ENCODE peak calls at places on chromosome 11, in seven cellular contexts. W is sigmoid colon, Y is left ventricle myocardium inferior, U is cardiac muscle cell, G is psoas muscle, L is A549, B is left lung. A is an unnamed sample. For H3K4me1, the result is how much of the 10 kb centered on the place peaks cover.

GRCh38 chr11:37378989-37379388 is 781.0 kb upstream of the RAG2 start:
- DNase-seq in U (no peak), Y (no peak), W (no peak), L (no peak), B (no peak), G (no peak), A (no peak)

GRCh38 chr11:34926831-34927132 is 10.4 kb downstream of the PDHX start:
- DNase-seq in L (no peak), Y (no peak), W (no peak), B (no peak), G (no peak), U (peak), A (no peak)

GRCh38 chr11:55701429-55701828 is 39.4 kb downstream of the OR4C6 start:
- DNase-seq in W (peak), L (no peak), Y (no peak), B (no peak), U (no peak), G (no peak), A (no peak)

GRCh38 chr11:2933376-2934056 is 4.3 kb upstream of the PHLDA2 start:
- DNase-seq in U (peak), G (peak), L (peak), B (peak), W (peak), Y (peak), A (peak)

GRCh38 chr11:76762867-76763572 is 20.1 kb upstream of the TSKU start:
- DNase-seq in Y (no peak), B (no peak), W (peak), G (no peak), U (no peak), L (no peak), A (no peak)

GRCh38 chr11:92225563-92226308 is 1.1 kb downstream of the FAT3 start:
- DNase-seq in U (peak), B (peak), G (no peak), Y (no peak), L (no peak), W (peak), A (peak)

GRCh38 chr11:28117712-28118111 is 9.5 kb downstream of the METTL15 start:
- DNase-seq in G (no peak), B (no peak), L (no peak), Y (no peak), W (no peak), U (no peak), A (no peak)

GRCh38 chr11:121892131-121892681 is 223.8 kb downstream of the BLID start:
- DNase-seq in G (peak), Y (peak), B (no peak), L (no peak), U (peak), W (no peak), A (no peak)

GRCh38 chr11:111360150-111361043 is 18.7 kb downstream of the POU2AF1 start:
- DNase-seq in B (no peak), L (no peak), G (no peak), Y (no peak), U (no peak), W (no peak), A (no peak)

GRCh38 chr11:10926801-10927200 is 68.9 kb upstream of the ZBED5 start:
- DNase-seq in B (no peak), G (no peak), Y (no peak), L (peak), U (no peak), W (no peak), A (no peak)

GRCh38 chr11:92382311-92382710 is 157.7 kb downstream of the FAT3 start:
- DNase-seq in U (no peak), W (no peak), L (no peak), G (no peak), Y (no peak), B (no peak), A (no peak)

GRCh38 chr11:39541945-39542351 is 1917.5 kb downstream of the LRRC4C start:
- DNase-seq in B (no peak), W (no peak), G (no peak), U (no peak), L (no peak), Y (no peak), A (no peak)

GRCh38 chr11:38791346-38791961 is 2193.4 kb upstream of the RAG2 start:
- DNase-seq in W (no peak), U (peak), Y (no peak), B (no peak), G (no peak), L (peak), A (peak)

GRCh38 chr11:103327721-103328120 is 218.5 kb downstream of the DYNC2H1 start:
- DNase-seq in L (no peak), Y (no peak), G (no peak), B (no peak), U (peak), W (no peak), A (no peak)

GRCh38 chr11:68857037-68857586 is 15.4 kb upstream of the CPT1A start:
- DNase-seq in B (no peak), U (no peak), G (no peak), Y (no peak), W (no peak), L (no peak), A (no peak)

GRCh38 chr11:102630598-102631448 is 5.7 kb upstream of the MMP20 start:
- DNase-seq in B (no peak), W (no peak), U (no peak), L (no peak), G (no peak), Y (no peak), A (no peak)

GRCh38 chr11:31803813-31804438 is 7.2 kb downstream of the PAX6 start:
- DNase-seq in Y (no peak), W (no peak), U (no peak), G (no peak), L (no peak), B (no peak), A (no peak)

GRCh38 chr11:113876798-113877672 is 1.7 kb upstream of the USP28 start:
- DNase-seq in B (no peak), Y (no peak), U (no peak), G (no peak), W (no peak), L (no peak), A (no peak)

GRCh38 chr11:43975631-43976030 is 33.2 kb downstream of the C11orf96 start:
- DNase-seq in L (no peak), Y (no peak), B (no peak), G (no peak), U (no peak), W (no peak), A (no peak)

GRCh38 chr11:103633037-103633788 is 403.2 kb upstream of the DDI1 start:
- DNase-seq in Y (no peak), B (no peak), W (no peak), G (no peak), U (peak), L (no peak), A (no peak)

GRCh38 chr11:14288189-14288935 is 70.6 kb downstream of the RRAS2 start:
- DNase-seq in G (no peak), W (no peak), Y (no peak), L (peak), U (peak), B (no peak), A (no peak)

GRCh38 chr11:120350637-120351036 is 14.4 kb downstream of the ARHGEF12 start:
- DNase-seq in W (no peak), B (no peak), L (no peak), Y (no peak), G (no peak), U (no peak), A (no peak)

GRCh38 chr11:12174145-12175143 is 64.1 kb downstream of the MICAL2 start:
- DNase-seq in G (no peak), U (peak), B (no peak), L (no peak), Y (no peak), W (no peak), A (no peak)

GRCh38 chr11:128814856-128815705 is 52.0 kb downstream of the KCNJ1 start:
- DNase-seq in G (peak), L (no peak), Y (peak), W (peak), U (peak), B (no peak), A (peak)
- H3K4me3 ChIP-seq in G (no peak), L (no peak), Y (no peak), W (no peak), U (no peak), B (no peak), A (no peak)

GRCh38 chr11:47508595-47509555 is 44.1 kb downstream of the CELF1 start:
- DNase-seq in G (no peak), W (no peak), B (no peak), Y (no peak), L (no peak), U (no peak), A (no peak)
- H3K4me1 ChIP-seq in G (half or more), W (half or more), B (under half), Y (half or more), L (half or more), U (under half), A (half or more)

DNA sequence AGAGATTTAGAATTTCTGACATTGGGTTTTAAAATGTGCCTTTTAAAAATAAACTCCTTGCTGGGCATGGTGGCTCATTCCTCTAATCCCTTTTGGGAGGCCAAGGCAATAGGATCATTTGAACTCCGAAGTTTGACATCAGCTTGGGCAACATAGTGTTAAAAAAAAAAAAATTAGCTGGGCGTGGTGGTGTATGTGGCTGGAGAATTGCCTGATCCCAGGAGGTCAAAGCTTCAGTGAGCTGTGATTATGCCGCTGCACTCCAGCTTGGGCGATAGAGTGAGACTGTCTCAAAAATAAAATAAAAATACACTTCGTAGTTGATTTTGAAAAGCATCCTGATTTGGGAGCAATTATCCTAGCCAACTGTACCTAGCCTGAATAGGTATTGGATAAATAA is 3.4 kb upstream of the APLP2 start:
- DNase-seq in W (no peak), Y (no peak), U (no peak), G (no peak), L (no peak), B (no peak), A (no peak)
- TF ChIP-seq CTCF in W (no peak), Y (no peak), U (no peak), G (no peak), L (no peak), B (no peak), A (no peak)

GRCh38 chr11:61969391-61969758 is 1.9 kb upstream of the FTH1 start:
- DNase-seq in W (no peak), G (no peak), L (no peak), U (no peak), B (no peak), Y (no peak), A (no peak)

GRCh38 chr11:61969838-61970452 is 2.5 kb upstream of the FTH1 start:
- DNase-seq in B (no peak), G (no peak), L (peak), U (peak), W (no peak), Y (no peak), A (no peak)

GRCh38 chr11:61967177-61967923 is at the start of gene FTH1:
- DNase-seq in U (peak), W (peak), B (peak), G (peak), Y (peak), L (peak), A (peak)

GRCh38 chr11:61967924-61968757 is 707 bp upstream of the FTH1 start:
- DNase-seq in Y (peak), B (peak), L (peak), G (peak), W (peak), U (no peak), A (peak)

GRCh38 chr11:61968758-61969390 is 1.4 kb upstream of the FTH1 start:
- DNase-seq in U (no peak), Y (no peak), W (peak), L (no peak), B (peak), G (no peak), A (no peak)
- H3K4me3 ChIP-seq in U (peak), Y (peak), W (peak), L (peak), B (no peak), G (peak), A (peak)

GRCh38 chr11:65569164-65569972 is 909 bp upstream of the ZNRD2 start:
- DNase-seq in W (no peak), Y (no peak), G (peak), L (no peak), B (no peak), U (no peak), A (no peak)
- H3K4me1 ChIP-seq in W (under half), Y (half or more), G (under half), L (under half), B (under half), U (under half), A (half or more)

DNA sequence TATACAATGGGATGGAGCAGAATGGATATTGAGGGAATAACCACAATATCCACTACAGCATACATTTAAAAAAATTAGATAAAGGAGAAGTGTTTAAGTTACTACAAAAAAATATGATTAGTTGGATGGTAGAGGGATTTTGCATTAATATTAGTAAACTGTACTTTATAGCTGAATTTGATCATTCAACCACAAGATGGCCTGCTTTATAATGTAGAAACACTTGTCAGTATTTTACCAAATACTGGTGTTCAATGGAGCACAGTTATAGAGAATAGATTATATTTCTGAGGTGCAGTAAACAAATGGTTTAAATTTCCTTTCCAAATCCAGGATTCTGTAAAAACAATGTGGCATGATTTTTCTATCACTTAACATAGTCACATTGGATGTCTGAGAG is 818.8 kb upstream of the CHORDC1 start:
- DNase-seq in Y (no peak), G (no peak), B (no peak), U (no peak), L (no peak), W (no peak), A (no peak)
- TF ChIP-seq CTCF in Y (peak), G (no peak), B (peak), U (no peak), L (peak), W (no peak), A (no peak)

GRCh38 chr11:118634435-118635236 is 27.2 kb downstream of the PHLDB1 start:
- DNase-seq in B (peak), W (peak), U (peak), Y (peak), G (peak), L (no peak), A (peak)

GRCh38 chr11:118636569-118637290 is 29.3 kb downstream of the PHLDB1 start:
- DNase-seq in L (no peak), G (no peak), B (no peak), W (no peak), U (no peak), Y (no peak), A (no peak)

GRCh38 chr11:118633979-118634378 is 26.6 kb downstream of the PHLDB1 start:
- DNase-seq in G (no peak), Y (no peak), L (no peak), W (no peak), B (peak), U (no peak), A (no peak)

GRCh38 chr11:118635237-118635591 is 27.8 kb downstream of the PHLDB1 start:
- DNase-seq in B (peak), W (no peak), L (no peak), U (no peak), G (no peak), Y (no peak), A (no peak)

GRCh38 chr11:118635642-118636041 is 28.2 kb downstream of the PHLDB1 start:
- DNase-seq in U (no peak), W (no peak), Y (no peak), L (no peak), B (no peak), G (no peak), A (no peak)
- H3K4me3 ChIP-seq in U (no peak), W (no peak), Y (no peak), L (no peak), B (no peak), G (no peak), A (no peak)

GRCh38 chr11:1448882-1449281 is 37.7 kb downstream of the MOB2 start:
- DNase-seq in W (no peak), G (no peak), L (no peak), U (no peak), B (no peak), Y (no peak), A (no peak)
- H3K4me1 ChIP-seq in W (under half), G (under half), L (under half), U (under half), B (under half), Y (under half), A (under half)

GRCh38 chr11:33742249-33742851 is 6.1 kb upstream of the CD59 start:
- DNase-seq in L (no peak), B (no peak), U (peak), W (no peak), Y (no peak), G (no peak), A (no peak)
- TF ChIP-seq CTCF in L (peak), B (peak), U (peak), W (peak), Y (peak), G (peak), A (peak)

DNA sequence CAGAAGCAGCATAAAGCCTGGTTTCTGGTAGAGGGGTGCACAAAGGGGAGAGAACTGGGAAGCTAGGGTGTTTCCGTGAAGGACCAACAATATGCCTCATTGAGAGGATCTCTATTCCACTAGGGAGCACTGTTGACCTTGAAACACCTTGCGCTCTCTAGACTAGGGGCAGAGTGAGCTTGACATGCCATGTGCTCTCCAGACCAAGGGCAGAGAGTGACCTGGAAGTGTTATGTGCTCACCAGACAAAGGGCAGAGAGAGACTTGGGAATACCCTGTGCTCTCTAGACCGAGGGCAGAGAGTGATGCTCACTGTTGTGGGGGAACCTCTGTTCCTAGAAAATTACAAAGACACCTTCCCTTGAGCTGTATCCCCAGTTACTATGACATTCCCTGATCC is 15.2 kb upstream of the EI24 start:
- DNase-seq in G (no peak), Y (no peak), L (no peak), W (no peak), B (no peak), U (no peak), A (no peak)
- H3K4me3 ChIP-seq in G (no peak), Y (no peak), L (no peak), W (no peak), B (no peak), U (no peak), A (no peak)

A was measured in heart right ventricle.